ENCODE peak calls at places on chromosome 3, in seven cellular contexts. S is HL-60, D is astrocyte, K is WTC11, B is dermis microvascular lymphatic vessel endothelial cell, A is iPS DF 6.9, N is NCI-H1092. V is an unnamed sample.

GRCh38 chr3:16377196-16377595 is 112.2 kb downstream of the OXNAD1 start:
- DNase-seq in A (no peak), D (no peak), N (no peak), S (no peak), K (no peak), B (no peak), V (no peak)

GRCh38 chr3:150172356-150172755 is 201.7 kb upstream of the PFN2 start:
- DNase-seq in A (no peak), S (no peak), K (no peak), N (no peak), D (no peak), B (no peak), V (no peak)

GRCh38 chr3:73080201-73080966 is 18.9 kb downstream of the EBLN2 start:
- DNase-seq in A (no peak), S (no peak), D (no peak), K (no peak), B (no peak), N (no peak), V (no peak)

GRCh38 chr3:173589116-173589515 is 191.6 kb downstream of the NLGN1 start:
- DNase-seq in S (no peak), A (no peak), B (no peak), D (no peak), N (no peak), K (no peak), V (no peak)

GRCh38 chr3:163476179-163476578 is 1602.1 kb downstream of the SI start:
- DNase-seq in N (no peak), K (no peak), A (no peak), S (no peak), B (no peak), D (no peak), V (no peak)

GRCh38 chr3:115336836-115337235 is 189.7 kb upstream of the ZBTB20 start:
- DNase-seq in D (no peak), K (no peak), A (no peak), N (no peak), B (no peak), S (no peak), V (no peak)

GRCh38 chr3:12454076-12454807 is 30.0 kb upstream of the TSEN2 start:
- DNase-seq in K (no peak), A (no peak), S (no peak), D (no peak), N (no peak), B (no peak), V (no peak)

GRCh38 chr3:150253622-150254021 is 154.5 kb upstream of the TSC22D2 start:
- DNase-seq in K (no peak), N (peak), D (no peak), S (peak), B (peak), A (no peak), V (peak)

GRCh38 chr3:195863121-195864061 is 45.0 kb downstream of the TNK2 start:
- DNase-seq in N (peak), A (no peak), B (peak), D (peak), S (peak), K (peak), V (peak)

GRCh38 chr3:37967252-37967881 is 23.2 kb upstream of the VILL start:
- DNase-seq in N (peak), D (peak), S (peak), B (peak), K (peak), A (peak), V (no peak)

GRCh38 chr3:42376397-42376798 is 34.0 kb downstream of the LYZL4 start:
- DNase-seq in B (no peak), A (no peak), N (no peak), K (no peak), S (peak), D (peak), V (no peak)

GRCh38 chr3:74631341-74631740 is 16.9 kb upstream of the CNTN3 start:
- DNase-seq in A (no peak), D (no peak), N (no peak), K (no peak), B (no peak), S (no peak), V (no peak)

GRCh38 chr3:9507586-9508578 is 45.7 kb downstream of the LHFPL4 start:
- DNase-seq in D (no peak), K (no peak), N (no peak), A (no peak), S (no peak), B (no peak), V (no peak)

GRCh38 chr3:172696357-172696756 is 14.5 kb downstream of the NCEH1 start:
- DNase-seq in K (no peak), N (no peak), A (no peak), S (no peak), B (no peak), D (no peak), V (no peak)

GRCh38 chr3:142366434-142366833 is 81.4 kb downstream of the XRN1 start:
- DNase-seq in D (no peak), K (no peak), A (no peak), S (no peak), B (no peak), N (no peak), V (no peak)

GRCh38 chr3:81349941-81350340 is 411.5 kb downstream of the GBE1 start:
- DNase-seq in S (no peak), D (no peak), N (no peak), K (no peak), B (no peak), A (no peak), V (no peak)

GRCh38 chr3:178341636-178342035 is 194.6 kb upstream of the KCNMB2 start:
- DNase-seq in S (no peak), D (no peak), K (no peak), N (no peak), B (no peak), A (no peak), V (no peak)

GRCh38 chr3:184912166-184912565 is 100.2 kb downstream of the VPS8 start:
- DNase-seq in K (no peak), A (no peak), N (no peak), D (no peak), S (no peak), B (no peak), V (no peak)

GRCh38 chr3:21734746-21735145 is 16.3 kb downstream of the ZNF385D start:
- DNase-seq in K (no peak), N (no peak), S (no peak), D (no peak), A (no peak), B (no peak), V (no peak)

GRCh38 chr3:194305356-194306108 is 45.6 kb downstream of the CPN2 start:
- DNase-seq in D (no peak), N (no peak), A (no peak), K (no peak), S (no peak), B (no peak), V (no peak)

GRCh38 chr3:140955645-140956044 is 14.0 kb downstream of the SLC25A36 start:
- DNase-seq in A (no peak), D (no peak), N (no peak), B (no peak), K (no peak), S (no peak), V (no peak)

GRCh38 chr3:172615296-172615695 is 92.1 kb upstream of the TNFSF10 start:
- DNase-seq in S (no peak), A (no peak), K (no peak), D (no peak), B (no peak), N (no peak), V (no peak)

GRCh38 chr3:197792019-197792647 is 1.1 kb downstream of the LRCH3 start:
- DNase-seq in A (no peak), N (no peak), K (no peak), S (no peak), B (no peak), D (no peak), V (no peak)

GRCh38 chr3:177108648-177109047 is 88.6 kb downstream of the TBL1XR1 start:
- DNase-seq in B (no peak), S (no peak), K (no peak), N (no peak), D (no peak), A (no peak), V (no peak)

GRCh38 chr3:120039642-120040610 is 54.3 kb downstream of the GSK3B start:
- DNase-seq in D (peak), S (peak), B (no peak), N (no peak), A (peak), K (peak), V (no peak)

GRCh38 chr3:98445949-98446406 is 17.0 kb upstream of the OR5K1 start:
- DNase-seq in D (no peak), S (no peak), B (no peak), N (no peak), K (no peak), A (no peak), V (no peak)

GRCh38 chr3:196650740-196651311 is 11.3 kb downstream of the NRROS start:
- DNase-seq in S (no peak), K (no peak), B (peak), A (no peak), D (peak), N (no peak), V (peak)

GRCh38 chr3:36615861-36616260 is 148.5 kb downstream of the DCLK3 start:
- DNase-seq in K (no peak), A (no peak), D (no peak), S (no peak), N (no peak), B (no peak), V (no peak)

V was measured in NCI-H510A.